ENCODE peak calls at places on chromosomes 13 and 19, in five cellular contexts. S is tibial nerve, W is choroid plexus epithelial cell, H is lower lobe of right lung, Y is ovary. O is an unnamed sample.
A peak's percentile ranks its signal among the peaks of the same experiment; 100 is the strongest.

GRCh38 chr19:18603255-18603957 is 3.2 kb downstream of the CRLF1 start:
- DNase-seq in Y (no peak), S (no peak), W (peak; percentile 31), H (no peak), O (no peak)

GRCh38 chr13:21297914-21298831 is 121.7 kb downstream of the MRPL57 start:
- DNase-seq in W (peak; percentile 94), H (peak; percentile 91), S (peak; percentile 49), Y (peak; percentile 78), O (peak; percentile 83)

GRCh38 chr19:39413269-39413902 is 917 bp downstream of the PLEKHG2 start:
- DNase-seq in H (peak; percentile 69), S (no peak), W (peak; percentile 50), Y (peak; percentile 83), O (peak; percentile 64)

GRCh38 chr13:111472083-111472482 is 151.6 kb downstream of the TEX29 start:
- DNase-seq in S (no peak), Y (no peak), W (no peak), H (no peak), O (no peak)

GRCh38 chr19:54424201-54424600 is 8.9 kb downstream of the TTYH1 start:
- DNase-seq in Y (no peak), W (no peak), H (no peak), S (no peak), O (no peak)

GRCh38 chr13:99859178-99860177 is 112.1 kb downstream of the ZIC5 start:
- DNase-seq in S (no peak), H (no peak), Y (no peak), W (no peak), O (no peak)

GRCh38 chr19:24159707-24160106 is 72.7 kb downstream of the ZNF254 start:
- DNase-seq in W (peak; percentile 58), Y (no peak), S (no peak), H (no peak), O (no peak)

GRCh38 chr13:114064516-114065140 is 67.8 kb downstream of the RASA3 start:
- DNase-seq in W (peak; percentile 60), Y (peak; percentile 39), H (peak; percentile 47), S (no peak), O (peak; percentile 51)

GRCh38 chr13:114143806-114144605 is 11.6 kb upstream of the RASA3 start:
- DNase-seq in H (no peak), W (no peak), S (no peak), Y (no peak), O (no peak)

GRCh38 chr19:42272535-42272897 is 3.5 kb downstream of the CIC start:
- DNase-seq in W (no peak), Y (no peak), H (no peak), S (no peak), O (no peak)

GRCh38 chr13:98975822-98976261 is 2.0 kb downstream of the DOCK9 start:
- DNase-seq in W (peak; percentile 53), S (no peak), Y (no peak), H (no peak), O (no peak)

GRCh38 chr19:19444694-19445155 is 39.2 kb downstream of the GATAD2A start:
- DNase-seq in H (no peak), S (no peak), Y (no peak), W (peak; percentile 43), O (peak; percentile 35)

GRCh38 chr19:31378404-31378803 is 29.2 kb upstream of the TSHZ3 start:
- DNase-seq in S (no peak), W (peak; percentile 78), H (no peak), Y (peak; percentile 76), O (peak; percentile 82)

GRCh38 chr13:33284016-33284415 is 1.5 kb downstream of the STARD13 start:
- DNase-seq in S (no peak), H (no peak), Y (no peak), W (peak; percentile 55), O (no peak)

GRCh38 chr13:33284916-33285315 is 639 bp downstream of the STARD13 start:
- DNase-seq in Y (no peak), S (no peak), W (peak; percentile 46), H (no peak), O (no peak)

GRCh38 chr13:33287142-33287882 is 1.8 kb upstream of the STARD13 start:
- DNase-seq in W (no peak), H (no peak), Y (no peak), S (no peak), O (no peak)

GRCh38 chr13:33285420-33286124 is at the start of gene STARD13:
- DNase-seq in Y (peak; percentile 94), H (peak; percentile 90), W (peak; percentile 98), S (peak; percentile 95), O (peak; percentile 98)

GRCh38 chr13:33286143-33286542 is 588 bp upstream of the STARD13 start:
- DNase-seq in S (no peak), Y (peak; percentile 15), W (peak; percentile 47), H (no peak), O (no peak)
- H3K4me3 ChIP-seq in S (peak overlapping the region; percentile 61), Y (peak overlapping the region; percentile 64), W (peak overlapping the region; percentile 82), H (peak overlapping the region; percentile 57), O (peak overlapping the region; percentile 70)

DNA sequence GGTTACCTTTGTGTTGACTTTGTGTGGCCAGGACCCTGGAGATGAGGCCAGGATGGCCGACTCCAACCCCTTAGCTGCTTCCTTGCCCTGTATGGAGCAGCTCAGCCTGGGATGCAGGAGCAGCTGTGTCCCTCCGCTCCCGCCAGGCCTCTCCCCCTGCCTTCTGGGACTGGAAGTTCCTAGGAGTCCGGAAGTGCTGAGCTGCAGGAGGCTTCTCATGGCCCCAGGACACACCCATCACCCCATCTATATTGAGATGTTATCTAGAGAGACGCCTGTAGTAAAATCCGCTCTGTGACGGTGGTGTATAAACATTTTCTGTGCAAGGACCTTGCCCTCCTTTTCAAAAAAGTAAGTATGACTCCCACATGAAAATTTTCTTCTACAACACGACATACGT is 27.0 kb downstream of the WTIP start:
- DNase-seq in Y (no peak), H (no peak), S (no peak), W (no peak), O (no peak)
- H3K4me3 ChIP-seq in Y (no peak overlapping the region), H (no peak overlapping the region), S (no peak overlapping the region), W (no peak overlapping the region), O (no peak overlapping the region)

GRCh38 chr19:50344661-50345318 is 15.6 kb upstream of the KCNC3 start:
- DNase-seq in S (no peak), Y (no peak), W (no peak), H (peak; percentile 33), O (no peak)
- H3K4me3 ChIP-seq in S (peak overlapping the region; percentile 26), Y (no peak overlapping the region), W (no peak overlapping the region), H (peak overlapping the region; percentile 26), O (no peak overlapping the region)

DNA sequence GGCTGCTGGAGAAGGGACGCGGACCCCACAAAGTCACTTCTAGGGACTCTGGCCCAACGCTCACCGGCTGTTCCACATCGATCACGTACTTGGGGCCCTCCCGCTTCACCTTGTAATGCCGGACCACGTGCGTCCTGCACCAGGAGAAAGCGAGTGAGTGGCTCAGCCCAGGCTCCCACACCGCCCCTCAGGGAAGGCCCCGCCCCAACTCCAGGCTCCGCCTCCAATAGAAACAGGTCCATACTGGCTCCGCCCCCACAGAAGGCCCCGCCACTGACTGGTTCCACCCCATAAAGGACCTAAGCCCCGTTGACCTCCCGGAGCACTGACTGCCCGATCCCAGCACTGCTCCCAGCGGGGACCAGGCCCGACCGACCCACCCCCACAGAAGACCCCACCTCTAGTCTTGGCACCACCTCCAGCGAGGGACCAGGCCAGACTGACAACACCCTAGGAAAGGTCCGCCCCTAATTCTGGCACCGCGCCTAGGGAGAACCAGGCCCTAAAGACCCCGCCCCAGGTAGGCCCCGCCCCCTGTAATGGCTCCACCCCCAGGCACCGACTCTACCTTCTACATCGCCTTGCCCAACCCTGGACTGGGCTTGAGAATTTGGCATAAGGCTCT is 11.3 kb downstream of the STAP2 start:
- DNase-seq in S (peak; percentile 56), Y (peak; percentile 95), W (peak; percentile 78), H (peak; percentile 85), O (peak; percentile 24)
- H3K4me3 ChIP-seq in S (peak overlapping the region; percentile 36), Y (peak overlapping the region; percentile 48), W (peak overlapping the region; percentile 47), H (peak overlapping the region; percentile 55), O (no peak overlapping the region)

GRCh38 chr19:7920520-7921301 is 573 bp downstream of the SNAPC2 start:
- DNase-seq in S (peak; percentile 100), H (peak; percentile 100), Y (peak; percentile 100), W (peak; percentile 99), O (peak; percentile 99)

GRCh38 chr19:7922841-7923205 is 2.7 kb downstream of the SNAPC2 start:
- DNase-seq in Y (no peak), S (no peak), H (no peak), W (no peak), O (no peak)

GRCh38 chr19:7921302-7921954 is 1.3 kb downstream of the SNAPC2 start:
- DNase-seq in H (no peak), S (no peak), W (no peak), Y (peak; percentile 41), O (no peak)

GRCh38 chr19:7923295-7924191 is 2.4 kb downstream of the CTXN1 start:
- DNase-seq in W (no peak), Y (no peak), S (no peak), H (no peak), O (no peak)

DNA sequence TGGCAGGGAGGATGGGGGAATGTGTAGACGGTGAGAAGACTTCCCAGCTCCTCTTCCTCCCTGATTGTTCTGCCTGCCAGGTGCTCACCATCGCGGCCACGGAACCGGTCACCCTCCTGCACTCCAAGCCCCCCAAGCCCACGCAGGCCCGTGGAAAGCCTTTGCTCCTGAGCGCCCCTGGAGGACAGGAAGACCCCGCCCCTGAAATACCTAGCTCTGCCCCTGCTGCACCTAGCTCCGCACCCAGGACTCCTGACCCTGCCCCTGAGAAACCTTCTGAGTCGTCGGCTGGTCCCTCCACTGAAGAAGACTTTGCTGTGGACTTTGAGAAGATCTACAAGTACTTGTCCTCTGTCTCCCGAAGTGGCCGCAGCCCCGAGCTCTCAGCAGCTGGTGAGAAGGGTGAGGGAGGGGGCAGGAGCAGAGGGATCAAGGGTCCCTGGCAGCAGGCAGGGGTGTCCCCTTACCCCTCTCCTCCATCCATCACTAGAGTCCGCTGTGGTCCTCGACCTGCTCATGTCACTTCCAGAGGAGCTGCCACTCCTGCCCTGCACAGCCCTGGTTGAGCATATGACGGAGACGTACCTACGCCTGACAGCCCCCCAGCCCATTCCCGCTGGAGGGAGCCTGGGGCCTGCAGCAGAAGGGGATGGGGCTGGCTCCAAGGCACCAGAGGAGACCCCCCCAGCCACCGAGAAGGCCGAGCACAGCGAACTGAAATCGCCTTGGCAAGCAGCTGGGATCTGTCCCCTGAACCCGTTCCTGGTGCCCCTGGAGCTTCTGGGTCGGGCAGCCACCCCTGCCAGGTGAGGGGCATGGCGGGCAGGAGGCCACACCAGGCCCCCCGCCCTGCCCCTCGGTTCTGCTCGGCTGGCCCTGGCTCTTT is 2.1 kb downstream of the SNAPC2 start:
- DNase-seq in W (no peak), S (no peak), Y (no peak), H (peak; percentile 49), O (no peak)
- H3K4me3 ChIP-seq in W (no peak overlapping the region), S (no peak overlapping the region), Y (peak overlapping the region; percentile 44), H (no peak overlapping the region), O (no peak overlapping the region)

GRCh38 chr13:28719656-28720055 is 886 bp upstream of the SLC46A3 start:
- DNase-seq in H (no peak), Y (no peak), W (peak; percentile 88), S (no peak), O (no peak)
- H3K4me3 ChIP-seq in H (peak overlapping the region; percentile 81), Y (no peak overlapping the region), W (peak overlapping the region; percentile 87), S (peak overlapping the region; percentile 85), O (no peak overlapping the region)

DNA sequence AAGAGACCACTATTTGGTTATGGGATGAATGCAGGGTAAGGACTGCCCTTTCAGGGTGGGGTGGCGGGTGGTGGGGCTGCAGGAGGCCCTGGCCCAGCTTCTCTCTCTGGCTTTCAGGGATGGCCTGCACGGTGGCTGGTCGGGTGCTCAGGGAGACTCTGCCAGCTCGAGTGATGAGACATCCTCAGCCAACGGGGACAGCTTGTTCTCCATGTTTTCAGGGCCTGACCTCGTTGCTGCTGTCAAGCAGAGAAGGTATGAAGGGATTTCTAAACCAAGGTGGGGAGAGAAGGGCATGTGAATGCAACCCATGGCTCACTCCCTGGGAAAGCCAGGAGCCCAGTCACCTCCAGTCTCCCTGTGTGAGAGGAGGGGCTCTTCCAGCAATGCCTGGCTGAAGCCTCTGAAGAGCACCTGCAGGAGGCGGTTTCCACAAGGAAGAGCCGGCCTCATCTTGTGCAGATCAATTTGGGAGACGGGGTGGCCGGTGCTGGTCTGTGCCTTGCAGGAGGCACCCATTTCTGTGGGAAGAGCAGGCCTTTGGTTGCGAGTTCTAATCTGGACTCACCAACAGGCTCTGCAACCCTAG is 16.0 kb upstream of the GPI start:
- DNase-seq in S (no peak), H (no peak), W (no peak), Y (no peak), O (no peak)
- H3K4me3 ChIP-seq in S (no peak overlapping the region), H (no peak overlapping the region), W (no peak overlapping the region), Y (no peak overlapping the region), O (no peak overlapping the region)